ENCODE peak calls at places on chromosomes 7 and 10, in nine cellular contexts. W, P, S, K, I, L, M, T and Q are unnamed samples. For H3K27me3, the result is how much of the 10 kb centered on the place peaks cover.

GRCh38 chr7:141014091-141014490 is 661 bp downstream of the MRPS33 start:
- DNase-seq in W (no peak), P (no peak), S (peak), K (peak), I (no peak), L (no peak), M (no peak), T (no peak), Q (no peak)

GRCh38 chr7:40586197-40586596 is 451.4 kb downstream of the SUGCT start:
- DNase-seq in W (no peak), P (no peak), S (peak), K (peak), I (no peak), L (no peak), M (no peak), T (no peak), Q (no peak)

GRCh38 chr10:131469551-131469950 is 158.0 kb upstream of the TCERG1L start:
- DNase-seq in W (no peak), P (no peak), S (no peak), K (no peak), I (no peak), L (no peak), M (no peak), T (no peak), Q (no peak)

GRCh38 chr7:143477501-143478150 is at the start of gene TAS2R41:
- DNase-seq in W (no peak), P (no peak), S (no peak), K (no peak), I (no peak), L (no peak), M (no peak), T (no peak), Q (no peak)

GRCh38 chr10:121194696-121195523 is 343.7 kb downstream of the WDR11 start:
- DNase-seq in W (no peak), P (no peak), S (no peak), K (no peak), I (no peak), L (no peak), M (no peak), T (no peak), Q (no peak)

GRCh38 chr7:75984130-75985008 is 10.0 kb downstream of the TMEM120A start:
- DNase-seq in W (no peak), P (peak), S (no peak), K (no peak), I (peak), L (no peak), M (no peak), T (no peak), Q (no peak)

GRCh38 chr10:125407000-125407502 is 246.7 kb upstream of the CTBP2 start:
- DNase-seq in W (peak), P (peak), S (peak), K (peak), I (no peak), L (no peak), M (no peak), T (no peak), Q (peak)

GRCh38 chr10:131923059-131923756 is 22.4 kb downstream of the PPP2R2D start:
- DNase-seq in W (no peak), P (no peak), S (no peak), K (no peak), I (no peak), L (no peak), M (no peak), T (no peak), Q (no peak)

DNA sequence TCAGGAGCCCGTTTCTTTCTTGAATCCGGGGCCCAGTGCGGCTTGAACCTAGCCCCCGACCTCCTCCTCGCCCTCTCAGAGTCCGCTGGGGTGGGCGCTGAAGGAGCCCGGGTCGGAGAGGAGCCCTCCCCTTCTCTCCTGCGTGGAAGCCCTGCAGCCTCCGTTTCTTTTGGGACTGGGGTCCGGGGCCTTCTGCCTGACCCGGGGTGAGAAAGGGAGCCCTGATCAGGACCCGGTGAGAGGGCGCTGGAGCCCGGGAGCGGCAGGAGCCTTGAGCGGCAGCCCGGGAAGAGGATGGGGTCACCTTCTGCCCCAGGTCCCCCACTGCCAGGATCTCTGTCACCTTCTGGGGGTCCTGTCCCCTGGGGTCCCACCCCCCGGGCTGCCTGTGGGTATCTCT is 162.3 kb downstream of the ZNF33B start:
- DNase-seq in W (no peak), P (no peak), S (no peak), K (no peak), I (no peak), L (no peak), M (no peak), T (no peak), Q (no peak)
- H3K4me3 ChIP-seq in W (peak), P (no peak), S (peak), K (peak), I (peak), L (peak), M (no peak), T (peak), Q (peak)

GRCh38 chr10:100731603-100732596 is 13.5 kb upstream of the PAX2 start:
- DNase-seq in W (no peak), P (no peak), S (no peak), K (no peak), I (peak), L (no peak), M (no peak), T (no peak), Q (no peak)
- H3K27me3 ChIP-seq in W (half or more), P (half or more), S (half or more), K (half or more), I (half or more), L (half or more), M (half or more), T (half or more), Q (under half)

GRCh38 chr10:47166405-47166777 is 133.6 kb upstream of the GDF10 start:
- DNase-seq in W (no peak), P (no peak), S (no peak), K (no peak), I (no peak), L (no peak), M (no peak), T (no peak), Q (no peak)

GRCh38 chr10:47165711-47166404 is 134.1 kb upstream of the GDF10 start:
- DNase-seq in W (peak), P (peak), S (peak), K (peak), I (peak), L (peak), M (peak), T (peak), Q (no peak)

GRCh38 chr10:47164126-47164799 is 135.7 kb upstream of the GDF10 start:
- DNase-seq in W (no peak), P (no peak), S (peak), K (peak), I (no peak), L (no peak), M (no peak), T (peak), Q (no peak)

GRCh38 chr10:47164800-47165128 is 135.2 kb upstream of the GDF10 start:
- DNase-seq in W (no peak), P (no peak), S (peak), K (no peak), I (no peak), L (no peak), M (no peak), T (no peak), Q (no peak)

DNA sequence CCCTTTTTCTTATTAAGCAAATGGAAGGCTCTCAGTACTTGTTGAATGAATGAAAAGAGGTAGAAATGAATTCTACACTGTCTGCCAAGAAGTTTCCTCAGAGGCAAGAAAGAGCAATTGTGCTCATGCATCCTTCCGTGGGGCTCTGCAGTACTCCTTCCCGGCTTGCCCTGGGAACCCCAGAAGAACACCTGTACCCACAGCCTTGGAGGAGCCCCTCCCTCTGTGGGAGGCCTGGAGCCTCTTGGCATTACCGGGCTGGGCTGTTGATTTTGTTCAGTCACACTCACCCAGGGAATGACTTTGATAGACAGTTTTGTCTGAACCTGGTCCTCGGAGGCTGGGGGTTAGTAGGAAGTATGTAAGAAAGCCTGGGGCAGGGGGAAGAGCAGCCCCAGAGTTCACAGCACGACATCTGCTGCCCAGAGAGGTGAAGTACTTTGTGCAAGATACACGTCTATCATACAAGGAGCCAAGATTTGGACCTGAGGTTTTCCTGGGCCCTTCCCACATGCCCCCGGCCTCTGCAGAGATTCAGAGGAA is 134.8 kb upstream of the GDF10 start:
- DNase-seq in W (no peak), P (no peak), S (no peak), K (no peak), I (no peak), L (no peak), M (peak), T (no peak), Q (no peak)
- H3K4me3 ChIP-seq in W (no peak), P (no peak), S (no peak), K (no peak), I (peak), L (peak), M (peak), T (peak), Q (peak)

DNA sequence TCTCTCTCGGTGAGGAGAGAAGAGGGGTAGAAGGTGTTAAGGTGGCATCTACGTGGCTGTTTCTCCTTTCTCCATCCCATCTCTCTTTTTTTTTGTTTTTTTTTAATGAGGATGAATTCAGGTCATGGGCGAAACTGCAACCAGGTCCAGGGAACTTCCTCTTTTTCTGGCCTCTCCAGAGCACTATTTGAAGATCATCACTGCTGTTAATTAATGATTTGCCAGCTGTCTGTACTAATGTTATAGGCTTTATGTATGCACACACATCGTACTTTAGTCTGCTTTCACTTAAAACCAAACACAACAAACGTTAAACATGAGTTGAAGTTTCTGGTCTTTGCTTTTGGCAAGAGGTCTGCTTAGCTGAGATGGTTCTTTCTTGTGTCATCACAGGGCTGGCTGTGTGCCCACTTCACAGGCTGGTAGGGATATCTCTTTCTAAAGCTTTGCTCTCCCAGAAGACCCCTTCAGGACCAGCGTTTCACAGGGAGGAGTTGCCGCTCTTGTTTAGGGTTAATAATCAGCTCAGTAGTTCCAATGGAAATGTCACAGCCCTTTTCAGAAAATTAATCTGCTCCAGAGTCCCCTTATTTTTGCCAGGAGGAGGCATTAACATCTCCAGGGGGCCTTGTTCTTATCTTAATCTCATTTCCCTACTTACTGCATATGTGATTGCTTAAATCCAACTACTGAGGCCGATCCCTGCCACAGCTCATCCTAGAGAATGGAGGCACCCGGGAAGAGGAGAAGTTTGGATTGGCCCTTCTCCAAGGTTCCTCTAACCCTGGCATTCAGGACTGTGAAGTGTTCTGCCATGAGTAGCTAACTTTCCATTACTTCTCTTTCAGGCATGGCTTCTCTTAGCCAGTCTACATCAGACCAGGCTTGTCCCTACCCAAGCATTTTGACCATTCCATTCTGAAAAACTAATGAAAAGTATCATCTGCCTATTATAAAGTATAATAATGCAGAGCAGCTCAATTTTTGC is 273.9 kb upstream of the NFE2L3 start:
- DNase-seq in W (no peak), P (no peak), S (no peak), K (no peak), I (no peak), L (no peak), M (no peak), T (no peak), Q (no peak)
- H3K27me3 ChIP-seq in W (under half), P (under half), S (under half), K (under half), I (half or more), L (half or more), M (under half), T (under half), Q (half or more)

DNA sequence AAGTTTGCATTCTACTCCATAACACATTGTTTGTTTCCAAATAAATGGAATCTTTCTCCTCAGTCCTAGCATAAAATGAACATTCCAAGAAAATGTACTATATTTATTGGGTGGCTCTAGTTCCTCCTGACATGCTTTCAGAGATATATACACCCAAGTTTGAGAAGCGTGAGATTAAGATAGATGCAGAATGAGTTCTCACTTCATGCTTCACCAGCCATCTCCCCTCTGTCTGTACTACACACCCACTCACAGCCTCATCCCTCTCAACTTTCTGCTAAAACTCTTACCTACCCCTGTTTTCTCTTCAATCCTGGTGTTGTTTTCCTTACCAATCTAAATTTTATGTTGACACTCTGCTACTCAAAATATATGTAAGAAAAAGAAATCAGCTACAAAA is 20.0 kb upstream of the ADD3 start:
- DNase-seq in W (no peak), P (no peak), S (no peak), K (peak), I (no peak), L (no peak), M (no peak), T (no peak), Q (no peak)
- H3K4me3 ChIP-seq in W (no peak), P (no peak), S (no peak), K (peak), I (no peak), L (no peak), M (no peak), T (no peak), Q (no peak)

DNA sequence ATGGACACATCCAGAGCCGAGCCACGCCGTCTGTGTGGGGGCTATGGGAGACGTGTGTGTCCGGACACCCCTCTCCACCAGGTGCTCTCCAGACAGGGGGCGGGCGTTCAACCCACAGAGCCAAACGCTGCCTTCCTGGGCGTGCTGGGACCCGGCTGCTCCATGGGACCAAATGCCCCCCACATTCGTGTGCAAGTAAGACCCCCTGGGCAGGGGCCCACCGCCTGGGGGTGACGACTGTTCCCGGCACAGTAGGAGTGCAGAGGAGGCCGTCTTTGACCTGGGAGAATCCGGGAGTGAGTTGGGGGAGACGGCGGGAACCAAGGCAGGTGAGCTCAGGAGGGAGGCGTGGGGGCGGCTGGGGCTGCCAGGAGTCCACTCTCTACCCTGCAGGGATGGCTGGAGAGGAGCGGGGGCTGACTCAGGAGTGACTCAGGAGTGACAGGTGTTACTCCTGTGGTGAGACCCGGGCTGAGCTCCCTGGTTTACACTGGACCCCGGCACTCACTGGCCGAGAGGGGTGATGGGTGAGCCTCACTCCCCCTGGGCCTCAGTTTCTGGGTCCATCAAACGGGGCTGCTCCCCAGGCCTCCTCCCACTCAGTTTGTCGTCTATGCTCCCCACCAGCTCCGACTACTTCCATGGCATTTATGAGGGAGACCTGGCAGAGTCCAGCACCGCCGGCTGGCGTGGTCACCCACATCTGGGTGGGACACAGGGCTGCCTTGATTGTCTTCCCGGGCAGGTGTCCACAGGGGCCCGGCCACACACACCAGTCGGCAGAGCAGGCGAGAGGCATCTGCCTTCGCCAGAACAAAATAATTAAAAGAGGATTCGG is 95.0 kb downstream of the MICALL2 start:
- DNase-seq in W (no peak), P (no peak), S (no peak), K (no peak), I (no peak), L (no peak), M (no peak), T (no peak), Q (no peak)
- H3K27me3 ChIP-seq in W (under half), P (under half), S (half or more), K (under half), I (under half), L (half or more), M (under half), T (under half), Q (under half)